ENCODE peak calls at places on chromosomes 13 and 19, in five cellular contexts. G, B, J, Z and H are unnamed samples.

GRCh38 chr13:31394491-31394890 is 194.7 kb downstream of the B3GLCT start:
- DNase-seq in G (no peak), B (no peak), J (no peak), Z (peak; percentile 22), H (no peak)

GRCh38 chr13:83325454-83325853 is 556.8 kb downstream of the SLITRK1 start:
- DNase-seq in G (no peak), B (no peak), J (no peak), Z (peak; percentile 85), H (peak; percentile 73)

GRCh38 chr19:3544742-3545668 is 6.0 kb downstream of the TEKTIP1 start:
- DNase-seq in G (peak; percentile 75), B (peak; percentile 61), J (peak; percentile 66), Z (peak; percentile 42), H (peak; percentile 49)

GRCh38 chr13:20901668-20902437 is 693 bp downstream of the XPO4 start:
- DNase-seq in G (peak; percentile 2), B (no peak), J (peak; percentile 52), Z (peak; percentile 18), H (peak; percentile 7)

GRCh38 chr13:110535526-110535925 is 26.0 kb downstream of the RAB20 start:
- DNase-seq in G (no peak), B (no peak), J (no peak), Z (no peak), H (no peak)

GRCh38 chr19:850221-850978 is 1.7 kb upstream of the ELANE start:
- DNase-seq in G (no peak), B (peak; percentile 88), J (peak; percentile 94), Z (peak; percentile 95), H (peak; percentile 97)

GRCh38 chr19:5113101-5113557 is 144.2 kb downstream of the KDM4B start:
- DNase-seq in G (no peak), B (no peak), J (no peak), Z (peak; percentile 45), H (peak; percentile 26)

GRCh38 chr13:39054112-39054511 is 15.9 kb downstream of the NHLRC3 start:
- DNase-seq in G (no peak), B (no peak), J (no peak), Z (no peak), H (no peak)

GRCh38 chr13:48646791-48647190 is 6.9 kb upstream of the CYSLTR2 start:
- DNase-seq in G (no peak), B (no peak), J (no peak), Z (no peak), H (no peak)

GRCh38 chr13:86445584-86446140 is 646.4 kb upstream of the SLITRK6 start:
- DNase-seq in G (no peak), B (no peak), J (no peak), Z (no peak), H (peak; percentile 33)

GRCh38 chr13:55013051-55013450 is 1984.4 kb downstream of the OLFM4 start:
- DNase-seq in G (no peak), B (no peak), J (no peak), Z (no peak), H (no peak)

GRCh38 chr13:114076329-114076761 is 56.1 kb downstream of the RASA3 start:
- DNase-seq in G (no peak), B (peak; percentile 27), J (no peak), Z (no peak), H (no peak)

DNA sequence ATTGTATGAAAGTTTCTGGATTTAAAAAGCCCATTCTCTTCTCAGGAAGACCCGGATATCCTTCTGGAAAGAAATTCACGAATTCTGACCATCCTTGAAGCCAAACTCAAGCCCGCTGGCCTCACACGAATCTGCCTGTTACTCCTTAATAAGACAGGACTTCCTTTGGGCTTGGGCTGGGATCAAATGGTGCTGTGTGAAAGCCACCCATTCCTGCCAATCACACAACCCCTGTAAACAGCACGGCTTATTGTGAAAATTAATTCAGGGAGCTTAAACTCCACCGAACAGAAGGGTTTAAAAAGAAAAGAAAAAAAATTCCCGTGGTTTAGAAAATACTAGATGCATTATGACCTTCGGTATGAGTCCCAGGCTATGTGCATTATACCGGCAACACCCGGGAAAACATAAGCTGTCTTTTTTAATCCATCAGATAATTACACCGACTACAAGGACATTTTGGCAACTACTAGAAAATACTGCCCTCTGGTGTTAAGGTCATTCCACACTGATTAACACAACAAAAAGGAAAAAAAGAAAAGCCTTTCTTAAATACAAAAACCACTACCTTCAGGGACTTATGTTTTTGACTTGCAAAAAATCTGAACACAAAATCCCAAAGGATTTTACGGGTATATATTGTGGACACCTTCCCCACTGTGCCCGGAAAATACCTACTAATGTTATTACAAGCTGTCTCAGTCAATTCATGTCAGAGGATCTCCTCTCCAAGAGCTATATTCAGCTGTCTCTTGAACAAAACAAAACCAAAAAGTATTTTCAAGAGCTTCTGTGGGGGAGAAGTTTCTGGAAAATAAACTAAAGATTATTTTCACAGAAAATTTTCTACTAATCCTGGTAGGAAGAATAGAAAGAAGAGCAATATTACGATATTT is 76.0 kb upstream of the LSM14A start:
- DNase-seq in G (no peak), B (no peak), J (no peak), Z (peak; percentile 48), H (peak; percentile 66)
- H3K4me3 ChIP-seq in G (no peak overlapping the region), B (no peak overlapping the region), J (no peak overlapping the region), Z (no peak overlapping the region), H (no peak overlapping the region)

GRCh38 chr19:55598034-55598433 is 1.3 kb downstream of the FIZ1 start:
- DNase-seq in G (no peak), B (no peak), J (no peak), Z (no peak), H (no peak)

GRCh38 chr19:55599468-55600335 is at the start of the genes FIZ1 and ZNF524:
- DNase-seq in G (peak; percentile 94), B (peak; percentile 99), J (peak; percentile 99), Z (peak; percentile 99), H (peak; percentile 99)

GRCh38 chr19:55598719-55599467 is 424 bp downstream of the FIZ1 start:
- DNase-seq in G (peak; percentile 88), B (peak; percentile 96), J (peak; percentile 93), Z (peak; percentile 92), H (peak; percentile 98)

GRCh38 chr19:55596304-55596703 is 3.0 kb downstream of the FIZ1 start:
- DNase-seq in G (no peak), B (no peak), J (no peak), Z (no peak), H (no peak)

GRCh38 chr19:55597493-55597892 is 1.8 kb downstream of the FIZ1 start:
- DNase-seq in G (no peak), B (no peak), J (no peak), Z (no peak), H (no peak)
- H3K4me3 ChIP-seq in G (no peak overlapping the region), B (no peak overlapping the region), J (no peak overlapping the region), Z (no peak overlapping the region), H (no peak overlapping the region)

DNA sequence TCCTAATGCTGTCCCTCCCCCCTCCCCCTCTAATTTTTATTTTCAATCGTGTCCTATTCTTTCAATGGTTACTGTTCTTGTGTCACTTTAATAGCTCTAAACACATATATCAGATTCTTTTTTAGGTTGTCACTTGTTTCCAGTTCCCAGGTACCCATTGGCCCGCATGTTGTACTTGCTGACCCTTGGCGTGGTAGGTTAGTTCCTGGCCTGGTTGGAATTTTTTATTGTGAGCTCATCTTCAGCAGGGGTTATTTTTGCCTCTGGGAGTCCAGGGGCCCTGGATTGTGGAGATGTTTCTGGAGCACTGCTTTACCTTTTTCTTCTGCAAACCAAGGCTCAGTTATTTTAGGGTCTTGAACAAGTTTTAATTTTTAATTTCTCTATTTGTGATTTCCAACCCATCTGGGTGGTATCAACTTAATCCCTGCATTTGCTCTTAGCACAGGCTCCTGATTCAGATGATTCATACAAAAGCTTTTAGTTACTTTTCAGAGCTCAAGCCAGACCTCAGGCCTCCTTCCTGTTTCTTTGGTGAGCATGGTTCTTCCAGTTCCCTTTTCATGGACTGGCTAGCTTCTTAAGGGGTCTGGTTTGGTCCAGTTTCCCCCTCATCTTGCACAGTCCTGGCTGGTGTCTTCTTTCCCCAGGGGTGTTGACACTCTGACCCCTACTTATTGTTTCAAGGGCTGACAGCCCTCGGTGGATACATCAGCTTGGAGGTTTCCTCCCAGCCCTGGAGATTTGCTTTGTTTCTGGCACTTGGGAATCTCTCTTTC is 220.5 kb downstream of the TM9SF2 start:
- DNase-seq in G (no peak), B (no peak), J (no peak), Z (no peak), H (no peak)
- H3K4me3 ChIP-seq in G (no peak overlapping the region), B (no peak overlapping the region), J (no peak overlapping the region), Z (no peak overlapping the region), H (no peak overlapping the region)

GRCh38 chr19:36244066-36244465 is 29.2 kb downstream of the ZNF146 start:
- DNase-seq in G (no peak), B (no peak), J (no peak), Z (no peak), H (no peak)

GRCh38 chr19:36246006-36246391 is 31.1 kb downstream of the ZNF146 start:
- DNase-seq in G (no peak), B (no peak), J (no peak), Z (peak; percentile 27), H (no peak)

GRCh38 chr19:36245210-36246005 is 30.5 kb downstream of the ZNF146 start:
- DNase-seq in G (no peak), B (no peak), J (no peak), Z (no peak), H (no peak)
- H3K4me3 ChIP-seq in G (no peak overlapping the region), B (peak overlapping the region; percentile 24), J (peak overlapping the region; percentile 53), Z (peak overlapping the region; percentile 39), H (no peak overlapping the region)